ENCODE peak calls at places on chromosome 11, in seven cellular contexts. E is stimulated activated CD8-positive, alpha-beta memory T cell treated with anti-CD3 and anti-CD28 coated beads, Interleukin-7, amount 100 ng/mL, for 24 hours; Q is mucosa of gallbladder; M is naive B cell; U is SW480; J is esophagus muscularis mucosa; V is stomach. T is an unnamed sample.
A peak's percentile ranks its signal among the peaks of the same experiment; 100 is the strongest.

GRCh38 chr11:92316410-92316809 is 91.8 kb downstream of the FAT3 start:
- DNase-seq in Q (no peak), V (no peak), U (no peak), E (no peak), J (no peak), M (no peak), T (no peak)

GRCh38 chr11:30917859-30918478 is 331.8 kb upstream of the MPPED2 start:
- DNase-seq in J (no peak), E (no peak), M (peak; percentile 4), V (no peak), Q (peak; percentile 18), U (peak; percentile 52), T (no peak)

GRCh38 chr11:131300304-131300703 is 70.1 kb upstream of the NTM start:
- DNase-seq in Q (no peak), J (no peak), U (no peak), M (no peak), E (no peak), V (no peak), T (no peak)

GRCh38 chr11:77590194-77590591 is 440 bp downstream of the AQP11 start:
- DNase-seq in M (no peak), Q (peak; percentile 25), U (peak; percentile 63), E (no peak), J (no peak), V (peak; percentile 45), T (no peak)

GRCh38 chr11:62806611-62807121 is 1.4 kb upstream of the NXF1 start:
- DNase-seq in Q (no peak), M (no peak), J (no peak), U (no peak), V (no peak), E (no peak), T (no peak)

GRCh38 chr11:109123811-109124787 is 297.9 kb upstream of the C11orf87 start:
- DNase-seq in V (no peak), J (no peak), E (no peak), M (no peak), U (no peak), Q (peak; percentile 12), T (no peak)

GRCh38 chr11:117222991-117223740 is 8.7 kb downstream of the PCSK7 start:
- DNase-seq in U (no peak), M (no peak), V (no peak), Q (no peak), J (no peak), E (no peak), T (no peak)

GRCh38 chr11:19980957-19981669 is 179.2 kb downstream of the DBX1 start:
- DNase-seq in J (no peak), M (no peak), E (no peak), U (no peak), Q (no peak), V (no peak), T (no peak)